ENCODE peak calls at places on chromosomes 2 and 18, in five cellular contexts. F is breast epithelium, M is K562, G is esophagus muscularis mucosa, T is spleen. N is an unnamed sample. For H3K4me1, the result is how much of the 10 kb centered on the place peaks cover.

GRCh38 chr2:229164545-229165249 is 106.4 kb downstream of the PID1 start:
- DNase-seq in T (no peak), G (no peak), F (no peak), M (no peak), N (no peak)

GRCh38 chr18:10035306-10035991 is 121.6 kb downstream of the VAPA start:
- DNase-seq in F (no peak), M (no peak), G (no peak), T (no peak), N (peak)

GRCh38 chr2:238440767-238441166 is 14.0 kb downstream of the ASB1 start:
- DNase-seq in F (no peak), G (no peak), M (no peak), T (no peak), N (no peak)

GRCh38 chr2:45169339-45170190 is 160.3 kb upstream of the SIX2 start:
- DNase-seq in T (no peak), M (no peak), G (no peak), F (no peak), N (no peak)

GRCh38 chr2:149375801-149376349 is 45.5 kb downstream of the LYPD6 start:
- DNase-seq in F (no peak), M (no peak), G (no peak), T (no peak), N (no peak)

GRCh38 chr2:133407341-133407740 is 160.9 kb downstream of the NCKAP5 start:
- DNase-seq in M (no peak), T (no peak), F (no peak), G (peak), N (no peak)

GRCh38 chr18:67380867-67381266 is 135.7 kb downstream of the DSEL start:
- DNase-seq in G (no peak), T (no peak), M (no peak), F (no peak), N (peak)

GRCh38 chr18:73944715-73945114 is 202.9 kb downstream of the FBXO15 start:
- DNase-seq in F (no peak), M (no peak), T (no peak), G (peak), N (no peak)

GRCh38 chr18:70293166-70293565 is 4.3 kb downstream of the SOCS6 start:
- DNase-seq in G (no peak), F (no peak), M (no peak), T (no peak), N (no peak)

GRCh38 chr2:170509460-170510193 is 205.5 kb upstream of the SP5 start:
- DNase-seq in G (peak), M (no peak), F (no peak), T (no peak), N (no peak)

GRCh38 chr2:47636176-47636575 is 146.8 kb upstream of the MSH6 start:
- DNase-seq in M (no peak), T (no peak), F (no peak), G (no peak), N (no peak)

GRCh38 chr2:102082591-102083586 is 59.7 kb upstream of the IL1R1 start:
- DNase-seq in G (no peak), F (no peak), T (no peak), M (no peak), N (no peak)
- TF ChIP-seq POLR2AphosphoS5 in G (peak), F (peak), T (no peak), M (no peak), N (peak)

GRCh38 chr2:62569907-62570793 is 64.2 kb upstream of the TMEM17 start:
- DNase-seq in M (no peak), T (no peak), G (no peak), F (no peak), N (peak)

GRCh38 chr2:62573137-62573731 is 67.2 kb upstream of the TMEM17 start:
- DNase-seq in F (no peak), T (no peak), G (no peak), M (no peak), N (no peak)

GRCh38 chr2:62568074-62568473 is 62.1 kb upstream of the TMEM17 start:
- DNase-seq in M (no peak), G (no peak), T (no peak), F (no peak), N (no peak)

GRCh38 chr2:62568983-62569837 is 63.2 kb upstream of the TMEM17 start:
- DNase-seq in M (no peak), G (no peak), F (no peak), T (no peak), N (no peak)

GRCh38 chr2:62570861-62571698 is 65.1 kb upstream of the TMEM17 start:
- DNase-seq in T (no peak), F (no peak), G (no peak), M (no peak), N (peak)
- TF ChIP-seq POLR2A in T (no peak), F (no peak), G (no peak), M (no peak), N (no peak)

GRCh38 chr2:72915907-72916742 is 1.2 kb upstream of the EMX1 start:
- DNase-seq in M (peak), G (no peak), F (no peak), T (peak), N (peak)
- H3K4me1 ChIP-seq in M (half or more), G (half or more), F (under half), T (half or more), N (half or more)

DNA sequence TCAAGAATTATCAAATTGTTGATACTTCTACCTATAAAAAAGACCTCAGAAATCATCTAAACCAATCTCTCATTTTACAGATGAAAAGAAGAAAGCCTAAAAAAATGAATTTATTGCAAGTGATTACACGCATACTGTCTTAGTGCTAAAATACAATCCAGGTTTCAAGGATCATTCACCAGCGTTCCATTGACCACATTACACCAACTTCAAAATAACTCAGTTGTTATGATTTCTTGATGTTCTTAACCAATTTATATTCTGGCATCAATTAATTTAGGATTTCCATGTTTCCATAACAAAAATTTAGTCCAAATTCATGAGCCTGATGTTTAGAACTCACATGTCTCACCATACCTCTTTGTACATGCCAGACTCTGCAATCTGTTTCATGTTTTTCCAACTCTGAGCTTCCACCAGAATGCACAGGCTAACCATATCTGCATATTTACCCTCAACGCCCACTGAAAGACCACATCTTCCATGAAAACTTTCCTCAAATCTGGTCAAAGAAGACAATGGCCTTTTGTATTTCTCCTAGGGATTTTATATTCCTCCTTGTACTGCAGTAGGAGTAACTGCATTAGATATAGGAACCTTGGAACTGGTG is 2.1 kb upstream of the INSIG2 start:
- DNase-seq in M (no peak), T (no peak), F (no peak), G (no peak), N (no peak)
- TF ChIP-seq POLR2AphosphoS5 in M (no peak), T (no peak), F (no peak), G (no peak), N (no peak)

N was measured in upper lobe of left lung.